ENCODE peak calls at places on chromosomes 11 and 22, in four cellular contexts. D is colonic mucosa; A is stimulated activated CD8-positive, alpha-beta memory T cell treated with anti-CD3 and anti-CD28 coated beads, Interleukin-4, amount 100 ng/mL, for 4 hours; P is stomach. S is an unnamed sample.

GRCh38 chr11:8094656-8095055 is 13.6 kb downstream of the TUB start:
- DNase-seq in P (peak), D (no peak), A (no peak), S (peak)

GRCh38 chr11:128550967-128551522 is 36.3 kb downstream of the ETS1 start:
- DNase-seq in P (no peak), A (no peak), D (no peak), S (no peak)

GRCh38 chr11:13339196-13340153 is 61.9 kb downstream of the BMAL1 start:
- DNase-seq in D (no peak), A (no peak), P (no peak), S (no peak)

GRCh38 chr11:12409621-12410005 is 32.2 kb downstream of the PARVA start:
- DNase-seq in D (no peak), P (no peak), A (no peak), S (no peak)

GRCh38 chr11:65298131-65298535 is 16.5 kb upstream of the CDC42EP2 start:
- DNase-seq in P (peak), A (no peak), D (peak), S (peak)

GRCh38 chr11:79006854-79007253 is 432.2 kb upstream of the NARS2 start:
- DNase-seq in D (no peak), P (no peak), A (no peak), S (no peak)

GRCh38 chr22:33789690-33790253 is 130.5 kb downstream of the LARGE1 start:
- DNase-seq in A (no peak), D (no peak), P (no peak), S (no peak)

GRCh38 chr22:41242396-41243117 is 1.8 kb upstream of the CHADL start:
- DNase-seq in A (no peak), P (no peak), D (no peak), S (no peak)

GRCh38 chr11:81658722-81659121 is 1074.9 kb downstream of the FAM181B start:
- DNase-seq in P (no peak), A (no peak), D (no peak), S (no peak)

GRCh38 chr11:971092-971690 is 45.5 kb downstream of the AP2A2 start:
- DNase-seq in P (no peak), A (no peak), D (no peak), S (no peak)

GRCh38 chr11:44268073-44268806 is 41.7 kb downstream of the ALX4 start:
- DNase-seq in A (no peak), D (no peak), P (no peak), S (no peak)

GRCh38 chr11:62574363-62575057 is 819 bp upstream of the EEF1G start:
- DNase-seq in A (no peak), D (peak), P (peak), S (no peak)

GRCh38 chr11:62413060-62413696 is 5.7 kb upstream of the SCGB1A1 start:
- DNase-seq in D (no peak), A (no peak), P (no peak), S (no peak)

GRCh38 chr11:85277693-85278092 is 349.5 kb downstream of the DLG2 start:
- DNase-seq in P (no peak), A (no peak), D (no peak), S (no peak)

GRCh38 chr11:36126703-36127102 is 162.5 kb downstream of the COMMD9 start:
- DNase-seq in P (no peak), A (no peak), D (no peak), S (no peak)

GRCh38 chr11:11296434-11296833 is 56.6 kb downstream of the CSNK2A3 start:
- DNase-seq in A (no peak), P (no peak), D (no peak), S (no peak)

GRCh38 chr11:7592706-7593105 is 78.9 kb downstream of the PPFIBP2 start:
- DNase-seq in P (peak), A (no peak), D (no peak), S (no peak)

GRCh38 chr22:28018461-28018927 is 99.4 kb upstream of the PITPNB start:
- DNase-seq in A (no peak), D (no peak), P (peak), S (no peak)

GRCh38 chr11:86120807-86121206 is 51.9 kb upstream of the PICALM start:
- DNase-seq in P (no peak), A (no peak), D (no peak), S (no peak)

GRCh38 chr11:20966489-20966888 is 297.1 kb downstream of the NELL1 start:
- DNase-seq in P (no peak), A (no peak), D (no peak), S (no peak)

GRCh38 chr11:2197771-2198520 is 26.3 kb upstream of the TH start:
- DNase-seq in A (no peak), D (no peak), P (no peak), S (no peak)

GRCh38 chr22:19887251-19887985 is 32.7 kb upstream of the GNB1L start:
- DNase-seq in D (no peak), P (no peak), A (no peak), S (no peak)

GRCh38 chr11:113184498-113184897 is 129.9 kb upstream of the TTC12 start:
- DNase-seq in D (no peak), A (no peak), P (no peak), S (no peak)

GRCh38 chr11:26649884-26650283 is 72.0 kb downstream of the SLC5A12 start:
- DNase-seq in P (peak), D (peak), A (no peak), S (peak)

GRCh38 chr11:108654994-108655631 is 9.8 kb upstream of the DDX10 start:
- DNase-seq in A (no peak), P (peak), D (peak), S (no peak)

GRCh38 chr22:43473031-43473430 is 61.2 kb downstream of the MPPED1 start:
- DNase-seq in P (no peak), A (no peak), D (no peak), S (no peak)

GRCh38 chr22:49900441-49901230 is 17.6 kb downstream of the ALG12 start:
- DNase-seq in A (no peak), P (no peak), D (no peak), S (no peak)

GRCh38 chr22:29693151-29693550 is 26.7 kb upstream of the CABP7 start:
- DNase-seq in A (no peak), D (no peak), P (no peak), S (no peak)

GRCh38 chr11:123159146-123159857 is 35.7 kb downstream of the CLMP start:
- DNase-seq in A (no peak), P (no peak), D (no peak), S (no peak)

GRCh38 chr22:40499187-40499753 is 128.9 kb downstream of the SGSM3 start:
- DNase-seq in A (no peak), P (peak), D (no peak), S (no peak)

GRCh38 chr22:29072979-29073617 is at the start of gene KREMEN1:
- DNase-seq in D (peak), P (no peak), A (no peak), S (no peak)

GRCh38 chr11:34300571-34301295 is 57.1 kb downstream of the ABTB2 start:
- DNase-seq in A (no peak), P (no peak), D (no peak), S (no peak)

GRCh38 chr11:32435511-32435946 is at the start of gene WT1:
- DNase-seq in D (no peak), P (no peak), A (no peak), S (no peak)

GRCh38 chr11:67548555-67549110 is 25.4 kb upstream of the CABP2 start:
- DNase-seq in D (no peak), A (no peak), P (peak), S (no peak)

GRCh38 chr22:37331034-37331428 is 48.7 kb downstream of the CYTH4 start:
- DNase-seq in D (no peak), A (no peak), P (no peak), S (no peak)

GRCh38 chr11:26285593-26285992 is 46.3 kb upstream of the ANO3 start:
- DNase-seq in A (no peak), D (no peak), P (no peak), S (no peak)

GRCh38 chr11:47714554-47715081 is 551 bp downstream of the AGBL2 start:
- DNase-seq in A (no peak), D (peak), P (no peak), S (no peak)